ENCODE peak calls at places on chromosomes 6 and 20, in four cellular contexts. Z is H1, L is mesendoderm, W is IMR-90. F is an unnamed sample.
A peak's percentile ranks its signal among the peaks of the same experiment; 100 is the strongest.

GRCh38 chr20:63011798-63012197 is 5.0 kb upstream of the BHLHE23 start:
- DNase-seq in Z (no peak), L (no peak), W (no peak), F (no peak)

GRCh38 chr20:18738055-18738454 is 75.5 kb upstream of the SCP2D1 start:
- DNase-seq in Z (no peak), L (no peak), W (no peak), F (no peak)

GRCh38 chr6:28496099-28496779 is 19.4 kb downstream of the GPX6 start:
- DNase-seq in Z (no peak), L (peak; percentile 22), W (no peak), F (no peak)

GRCh38 chr6:33863723-33864440 is 60.1 kb upstream of the MLN start:
- DNase-seq in Z (no peak), L (no peak), W (no peak), F (no peak)

GRCh38 chr20:15011631-15012030 is 674.2 kb upstream of the FLRT3 start:
- DNase-seq in Z (no peak), L (no peak), W (no peak), F (no peak)

GRCh38 chr20:24160563-24161355 is 172.2 kb upstream of the GGTLC1 start:
- DNase-seq in Z (no peak), L (peak; percentile 68), W (peak; percentile 63), F (peak; percentile 58)

GRCh38 chr20:22581437-22582385 is 2.7 kb downstream of the FOXA2 start:
- DNase-seq in Z (no peak), L (no peak), W (no peak), F (peak; percentile 57)

GRCh38 chr6:109595998-109596397 is 95.0 kb downstream of the AK9 start:
- DNase-seq in Z (no peak), L (peak; percentile 73), W (peak; percentile 57), F (peak; percentile 40)

GRCh38 chr6:63764318-63764916 is 128.8 kb downstream of the PHF3 start:
- DNase-seq in Z (no peak), L (no peak), W (peak; percentile 52), F (no peak)

GRCh38 chr6:109172096-109172495 is 76.8 kb downstream of the CEP57L1 start:
- DNase-seq in Z (no peak), L (no peak), W (no peak), F (no peak)

GRCh38 chr6:96947055-96947454 is 22.5 kb downstream of the KLHL32 start:
- DNase-seq in Z (no peak), L (no peak), W (no peak), F (no peak)

GRCh38 chr6:82144852-82145332 is 102.7 kb downstream of the IBTK start:
- DNase-seq in Z (no peak), L (peak; percentile 58), W (peak; percentile 93), F (no peak)

GRCh38 chr6:113447088-113447831 is 409.9 kb upstream of the MARCKS start:
- DNase-seq in Z (no peak), L (no peak), W (peak; percentile 97), F (no peak)

GRCh38 chr6:144284753-144285547 is at the start of gene UTRN:
- DNase-seq in Z (no peak), L (peak; percentile 94), W (peak; percentile 79), F (peak; percentile 88)

GRCh38 chr6:152723398-152723797 is 25.7 kb downstream of the MYCT1 start:
- DNase-seq in Z (no peak), L (no peak), W (peak; percentile 85), F (no peak)

GRCh38 chr20:36017034-36017951 is 48.9 kb downstream of the CNBD2 start:
- DNase-seq in Z (no peak), L (no peak), W (peak; percentile 56), F (no peak)

GRCh38 chr6:119224095-119224701 is 125.4 kb downstream of the MAN1A1 start:
- DNase-seq in Z (no peak), L (no peak), W (no peak), F (no peak)

GRCh38 chr6:7418238-7418905 is 28.8 kb downstream of the RIOK1 start:
- DNase-seq in Z (no peak), L (no peak), W (peak; percentile 21), F (no peak)

GRCh38 chr20:41171736-41172295 is 34.5 kb downstream of the PLCG1 start:
- DNase-seq in Z (no peak), L (no peak), W (no peak), F (peak; percentile 10)

GRCh38 chr6:2763876-2764540 is 1.2 kb upstream of the WRNIP1 start:
- DNase-seq in Z (no peak), L (no peak), W (no peak), F (no peak)

GRCh38 chr6:40482532-40482931 is 104.6 kb downstream of the LRFN2 start:
- DNase-seq in Z (no peak), L (peak; percentile 28), W (no peak), F (peak; percentile 39)

GRCh38 chr20:36971103-36971502 is 19.6 kb upstream of the SAMHD1 start:
- DNase-seq in Z (no peak), L (no peak), W (no peak), F (no peak)

GRCh38 chr6:5636210-5637030 is 370.3 kb downstream of the NRN1 start:
- DNase-seq in Z (no peak), L (peak; percentile 10), W (no peak), F (no peak)

GRCh38 chr6:133741375-133741861 is 147.5 kb upstream of the TCF21 start:
- DNase-seq in Z (no peak), L (peak; percentile 24), W (peak; percentile 13), F (no peak)

GRCh38 chr20:39855799-39856198 is 833.2 kb downstream of the MAFB start:
- DNase-seq in Z (no peak), L (no peak), W (peak; percentile 79), F (no peak)

GRCh38 chr6:31174378-31174777 is 3.9 kb upstream of the POU5F1 start:
- DNase-seq in Z (no peak), L (no peak), W (no peak), F (no peak)
- H3K56ac ChIP-seq in Z (no peak overlapping the region), L (peak overlapping the region; percentile 92), W (no peak overlapping the region), F (no peak overlapping the region)

GRCh38 chr20:889110-889509 is 27.0 kb downstream of the ANGPT4 start:
- DNase-seq in Z (no peak), L (no peak), W (no peak), F (no peak)
- H3K56ac ChIP-seq in Z (no peak overlapping the region), L (no peak overlapping the region), W (no peak overlapping the region), F (no peak overlapping the region)

GRCh38 chr20:46807998-46808397 is 86.6 kb upstream of the EYA2 start:
- DNase-seq in Z (no peak), L (no peak), W (no peak), F (no peak)
- H3K56ac ChIP-seq in Z (no peak overlapping the region), L (no peak overlapping the region), W (no peak overlapping the region), F (no peak overlapping the region)

DNA sequence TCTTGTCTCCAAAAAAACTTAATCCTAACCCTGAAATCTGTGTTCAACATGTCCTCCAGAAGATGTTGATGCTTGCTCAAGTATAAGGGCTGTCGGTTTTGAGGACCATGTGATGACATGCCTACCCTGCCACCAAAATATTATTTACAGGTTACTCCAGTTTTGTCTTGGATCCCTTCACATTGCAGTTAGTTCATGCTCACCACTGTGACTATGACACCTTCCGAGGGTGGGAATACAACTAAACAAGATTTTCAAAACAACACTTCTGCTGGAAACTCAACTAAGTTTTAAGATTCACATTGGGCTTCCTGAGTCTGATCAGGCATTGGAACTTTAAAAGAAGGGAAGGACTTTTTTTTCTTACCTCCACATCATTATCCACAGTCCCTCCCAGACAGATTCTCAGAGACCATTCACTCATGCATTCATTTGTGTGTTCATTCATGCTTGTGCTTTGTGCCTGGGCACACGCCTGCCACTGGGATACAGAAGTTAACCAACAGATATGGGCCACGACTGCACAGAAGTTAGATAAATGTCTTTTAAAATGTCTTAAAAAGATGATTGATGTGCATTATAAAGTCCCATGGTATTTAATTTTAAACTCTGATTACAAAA is 118.7 kb upstream of the GJE1 start:
- DNase-seq in Z (no peak), L (no peak), W (no peak), F (no peak)
- H3K56ac ChIP-seq in Z (no peak overlapping the region), L (peak overlapping the region; percentile 86), W (peak overlapping the region; percentile 75), F (no peak overlapping the region)

GRCh38 chr6:32198345-32198696 is 5.9 kb upstream of the GPSM3 start:
- DNase-seq in Z (no peak), L (no peak), W (no peak), F (no peak)

GRCh38 chr6:32195902-32196681 is 3.6 kb upstream of the GPSM3 start:
- DNase-seq in Z (peak; percentile 71), L (peak; percentile 94), W (peak; percentile 88), F (peak; percentile 94)

GRCh38 chr6:32194825-32195651 is 2.6 kb upstream of the GPSM3 start:
- DNase-seq in Z (no peak), L (peak; percentile 78), W (peak; percentile 62), F (peak; percentile 43)

GRCh38 chr6:32195652-32195901 is 3.1 kb upstream of the GPSM3 start:
- DNase-seq in Z (peak; percentile 100), L (peak; percentile 100), W (peak; percentile 99), F (peak; percentile 100)

DNA sequence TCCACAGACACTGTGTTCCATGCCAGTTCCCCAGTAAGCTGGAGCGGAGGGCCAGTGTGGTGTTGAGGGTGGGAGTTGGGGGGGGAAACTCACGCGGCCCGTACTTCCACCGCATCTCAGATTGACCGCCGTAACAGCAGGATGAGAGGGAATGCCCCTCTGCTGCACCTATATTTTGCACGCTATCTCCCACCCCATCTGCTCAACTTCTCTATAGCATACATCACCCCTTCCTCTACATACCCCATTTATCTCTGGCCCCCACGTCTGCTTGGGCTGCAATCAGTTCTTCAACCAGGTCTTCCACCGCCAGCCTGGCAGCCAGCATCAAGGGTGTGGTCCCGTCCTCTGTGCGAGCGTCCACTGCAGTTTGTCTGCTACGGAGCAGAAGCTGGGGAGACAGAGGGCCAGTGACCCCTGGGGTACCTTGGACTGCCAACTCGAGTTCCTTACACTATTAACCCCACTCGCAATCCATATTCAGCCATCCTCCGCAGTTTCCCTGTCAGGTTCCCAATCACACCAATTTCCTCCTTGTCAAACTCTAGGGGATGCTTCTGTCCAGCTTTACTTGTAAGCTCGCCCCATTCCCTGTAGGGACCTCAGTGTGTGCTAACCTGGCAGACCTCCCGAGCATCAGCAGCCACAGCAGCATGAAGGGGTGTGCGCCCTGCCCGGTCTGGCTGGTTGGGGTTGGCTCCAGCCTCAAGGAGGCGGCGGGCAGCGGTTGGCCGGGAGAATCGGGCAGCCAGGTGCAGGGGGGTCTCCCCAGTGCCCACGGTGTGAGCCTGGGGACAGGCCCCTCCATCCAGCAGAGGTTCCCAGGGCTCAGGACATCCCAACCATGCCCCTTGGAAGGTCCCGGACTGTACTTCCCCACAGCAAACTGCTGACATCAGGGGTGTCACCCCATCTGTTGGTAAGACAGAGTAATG is 4.5 kb upstream of the GPSM3 start:
- DNase-seq in Z (no peak), L (peak; percentile 41), W (peak; percentile 12), F (peak; percentile 54)
- H3K56ac ChIP-seq in Z (no peak overlapping the region), L (peak overlapping the region; percentile 89), W (peak overlapping the region; percentile 39), F (no peak overlapping the region)

DNA sequence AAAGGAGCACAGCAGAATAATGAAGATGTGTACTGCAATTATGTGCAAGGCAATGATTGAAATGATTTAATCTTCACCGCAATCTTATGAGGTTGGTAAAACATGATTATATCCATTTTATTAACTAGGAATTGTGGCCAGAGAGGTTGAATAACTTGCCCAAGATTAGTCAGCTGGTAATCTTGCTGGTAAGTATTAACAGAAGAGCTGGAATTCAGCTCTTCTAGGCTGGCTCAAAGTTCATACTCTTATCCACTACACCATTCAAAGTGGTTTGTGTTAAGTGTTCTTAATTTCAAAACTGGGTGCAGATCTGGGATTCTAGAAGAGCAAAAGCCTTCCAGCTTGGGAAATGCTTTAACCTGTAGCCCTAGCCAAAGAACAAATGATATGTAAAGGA is 10.5 kb downstream of the HMGN3 start:
- DNase-seq in Z (no peak), L (no peak), W (no peak), F (no peak)
- H3K56ac ChIP-seq in Z (no peak overlapping the region), L (no peak overlapping the region), W (no peak overlapping the region), F (no peak overlapping the region)